ENCODE peak calls at places on chromosomes 7 and 10, in four cellular contexts. R is psoas muscle, I is RWPE1, B is trophoblast cell. L is an unnamed sample.
A peak's percentile ranks its signal among the peaks of the same experiment; 100 is the strongest.

GRCh38 chr7:112723416-112723815 is 66.8 kb downstream of the TMEM168 start:
- DNase-seq in B (no peak), R (no peak), I (no peak), L (no peak)

GRCh38 chr10:49323896-49324270 is 24.9 kb downstream of the C10orf71 start:
- DNase-seq in R (no peak), B (no peak), I (no peak), L (no peak)

GRCh38 chr7:59986-60675 is 132.2 kb upstream of the FAM20C start:
- DNase-seq in R (peak; percentile 8), I (no peak), B (no peak), L (no peak)

GRCh38 chr10:30818854-30819253 is 189.3 kb upstream of the LYZL2 start:
- DNase-seq in I (no peak), R (peak; percentile 76), B (no peak), L (no peak)

GRCh38 chr7:132100483-132100882 is 475.8 kb downstream of the PLXNA4 start:
- DNase-seq in R (no peak), B (no peak), I (no peak), L (no peak)

GRCh38 chr7:134370135-134370534 is 53.4 kb upstream of the SLC35B4 start:
- DNase-seq in R (no peak), I (no peak), B (no peak), L (no peak)

GRCh38 chr7:134293029-134293740 is 23.5 kb downstream of the SLC35B4 start:
- DNase-seq in I (no peak), B (no peak), R (no peak), L (no peak)

GRCh38 chr7:98711945-98712344 is 94.9 kb downstream of the NPTX2 start:
- DNase-seq in I (no peak), R (no peak), B (no peak), L (no peak)

GRCh38 chr10:126080303-126080825 is 184.0 kb downstream of the FANK1 start:
- DNase-seq in B (no peak), I (no peak), R (no peak), L (no peak)

GRCh38 chr10:102413053-102413705 is 5.4 kb downstream of the PSD start:
- DNase-seq in B (no peak), R (no peak), I (no peak), L (no peak)

GRCh38 chr7:116683786-116684185 is 11.8 kb downstream of the MET start:
- DNase-seq in B (no peak), R (no peak), I (no peak), L (no peak)

GRCh38 chr7:100157334-100158228 is 942 bp downstream of the TRAPPC14 start:
- DNase-seq in B (peak; percentile 94), I (peak; percentile 89), R (peak; percentile 61), L (no peak)

GRCh38 chr7:24576171-24577052 is 3.2 kb downstream of the PALS2 start:
- DNase-seq in B (no peak), I (peak; percentile 72), R (no peak), L (no peak)

GRCh38 chr10:30371954-30372353 is 22.9 kb upstream of the MTPAP start:
- DNase-seq in B (no peak), R (no peak), I (no peak), L (no peak)

GRCh38 chr7:48497521-48497920 is 326.3 kb downstream of the ABCA13 start:
- DNase-seq in R (no peak), I (no peak), B (no peak), L (no peak)

GRCh38 chr7:78499283-78499682 is 700.7 kb downstream of the PHTF2 start:
- DNase-seq in R (no peak), B (no peak), I (no peak), L (no peak)

GRCh38 chr10:133400624-133401424 is 6.9 kb downstream of the MTG1 start:
- DNase-seq in R (no peak), B (no peak), I (no peak), L (no peak)

GRCh38 chr7:117683736-117684135 is 189.5 kb downstream of the CTTNBP2 start:
- DNase-seq in I (no peak), R (no peak), B (peak; percentile 76), L (no peak)

GRCh38 chr10:46106410-46107255 is 60.6 kb upstream of the MSMB start:
- DNase-seq in B (peak; percentile 82), R (peak; percentile 77), I (peak; percentile 4), L (peak; percentile 73)

GRCh38 chr7:18698258-18698734 is 202.7 kb downstream of the HDAC9 start:
- DNase-seq in B (no peak), I (no peak), R (no peak), L (no peak)

GRCh38 chr7:35799846-35800717 is 775 bp upstream of the SEPTIN7 start:
- DNase-seq in B (peak; percentile 78), R (peak; percentile 93), I (peak; percentile 73), L (peak; percentile 92)

GRCh38 chr7:95636140-95636539 is 39.8 kb upstream of the PDK4 start:
- DNase-seq in R (no peak), I (peak; percentile 18), B (no peak), L (no peak)

GRCh38 chr10:21494221-21495001 is 31.1 kb downstream of the SKIDA1 start:
- DNase-seq in R (peak; percentile 55), I (no peak), B (no peak), L (no peak)

GRCh38 chr7:2634265-2635145 is 2.7 kb downstream of the TTYH3 start:
- DNase-seq in B (no peak), R (no peak), I (no peak), L (no peak)

GRCh38 chr10:8306685-8307364 is 252.3 kb downstream of the GATA3 start:
- DNase-seq in R (no peak), I (no peak), B (peak; percentile 70), L (no peak)

GRCh38 chr7:138739859-138740258 is 38.7 kb upstream of the SVOPL start:
- DNase-seq in R (no peak), B (no peak), I (no peak), L (no peak)

GRCh38 chr7:77866370-77866769 is 67.8 kb downstream of the PHTF2 start:
- DNase-seq in I (no peak), B (no peak), R (no peak), L (no peak)

GRCh38 chr10:86690231-86690630 is 21.9 kb downstream of the LDB3 start:
- DNase-seq in R (no peak), B (no peak), I (no peak), L (no peak)

GRCh38 chr10:77236700-77237099 is 400.9 kb downstream of the KCNMA1 start:
- DNase-seq in B (no peak), R (no peak), I (no peak), L (no peak)

GRCh38 chr7:2542011-2542923 is 13.1 kb downstream of the BRAT1 start:
- DNase-seq in B (no peak), I (no peak), R (peak; percentile 47), L (no peak)

GRCh38 chr7:138032775-138033174 is 30.9 kb upstream of the CREB3L2 start:
- DNase-seq in R (no peak), B (no peak), I (no peak), L (no peak)

GRCh38 chr7:127359011-127359410 is 33.5 kb downstream of the ZNF800 start:
- DNase-seq in R (no peak), I (no peak), B (peak; percentile 38), L (no peak)

GRCh38 chr10:116809528-116810500 is 39.5 kb upstream of the ENO4 start:
- DNase-seq in I (peak; percentile 30), B (no peak), R (no peak), L (no peak)

GRCh38 chr7:4234886-4235285 is 447.2 kb upstream of the FOXK1 start:
- DNase-seq in B (no peak), R (no peak), I (no peak), L (no peak)

GRCh38 chr10:32955299-32955772 is 2.7 kb downstream of the ITGB1 start:
- DNase-seq in R (no peak), B (no peak), I (no peak), L (no peak)
- H3K27ac ChIP-seq in R (peak overlapping the region; percentile 98), B (no peak overlapping the region), I (no peak overlapping the region), L (no peak overlapping the region)

DNA sequence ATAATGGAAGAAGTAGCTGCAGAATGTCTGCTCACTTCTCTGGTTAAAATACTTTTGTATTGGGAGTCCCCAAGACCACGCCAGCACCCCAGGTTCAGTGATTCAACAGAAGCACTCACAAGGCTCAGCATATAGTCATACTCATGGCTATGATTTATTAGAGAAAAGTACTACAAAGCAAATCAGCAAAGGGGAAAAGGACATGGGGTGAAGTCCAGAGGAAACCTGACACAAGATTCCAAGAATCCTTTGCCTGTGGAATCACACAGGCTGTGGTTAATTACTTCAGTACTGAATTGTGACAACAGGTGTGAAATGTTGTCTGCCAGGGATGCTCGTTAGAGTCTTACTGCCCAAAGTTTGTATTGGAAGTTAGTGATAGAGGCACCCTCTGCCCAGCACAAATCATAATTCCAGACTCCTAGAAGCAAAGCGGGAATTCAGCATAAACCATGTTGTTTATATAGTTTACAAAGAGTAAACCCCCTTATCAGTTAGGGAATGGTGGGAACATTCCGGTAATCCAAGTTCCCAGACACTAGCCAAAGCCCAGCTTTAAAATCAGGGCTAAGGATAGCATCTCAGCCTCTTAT is 79.4 kb downstream of the HYCC1 start:
- DNase-seq in B (peak; percentile 30), R (no peak), I (no peak), L (no peak)
- H3K27ac ChIP-seq in B (no peak overlapping the region), R (peak overlapping the region; percentile 19), I (no peak overlapping the region), L (no peak overlapping the region)

GRCh38 chr7:141076377-141076776 is 2.5 kb downstream of the TMEM178B start:
- DNase-seq in B (no peak), I (no peak), R (no peak), L (peak; percentile 7)
- H3K27ac ChIP-seq in B (no peak overlapping the region), I (no peak overlapping the region), R (no peak overlapping the region), L (no peak overlapping the region)

GRCh38 chr10:123852411-123852951 is 39.1 kb downstream of the CPXM2 start:
- DNase-seq in I (no peak), B (no peak), R (no peak), L (no peak)
- H3K27ac ChIP-seq in I (no peak overlapping the region), B (no peak overlapping the region), R (no peak overlapping the region), L (no peak overlapping the region)

DNA sequence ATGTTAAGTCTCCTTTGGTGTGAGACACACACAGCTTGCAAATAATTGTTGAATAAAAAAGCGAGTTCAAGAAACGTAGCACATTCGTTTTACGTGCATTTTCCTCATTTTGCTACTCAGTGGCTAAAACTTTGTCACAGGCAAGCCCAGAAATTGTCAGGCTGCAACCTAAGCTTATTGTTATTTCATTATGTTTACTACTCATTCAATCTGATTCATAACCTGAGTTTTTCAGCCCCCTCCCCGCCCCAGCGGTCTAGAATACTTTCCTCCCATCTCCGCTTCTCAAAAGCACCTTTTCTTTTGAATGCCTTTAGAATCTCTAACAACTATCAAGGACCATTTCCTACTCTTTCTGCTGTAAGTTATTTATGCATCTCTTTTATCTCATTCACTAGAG is 1.1 kb downstream of the FAM133B start:
- DNase-seq in B (no peak), R (no peak), I (peak; percentile 20), L (no peak)
- H3K27ac ChIP-seq in B (no peak overlapping the region), R (peak overlapping the region; percentile 92), I (no peak overlapping the region), L (peak overlapping the region; percentile 86)

GRCh38 chr7:114718861-114719260 is 203.0 kb upstream of the MDFIC start:
- DNase-seq in B (no peak), I (no peak), R (no peak), L (no peak)

GRCh38 chr7:114715907-114716306 is 206.0 kb upstream of the MDFIC start:
- DNase-seq in I (no peak), B (no peak), R (no peak), L (no peak)

GRCh38 chr7:114723308-114723707 is 198.6 kb upstream of the MDFIC start:
- DNase-seq in R (no peak), I (no peak), B (no peak), L (no peak)

GRCh38 chr7:114722562-114722961 is 199.3 kb upstream of the MDFIC start:
- DNase-seq in I (no peak), R (no peak), B (no peak), L (no peak)

GRCh38 chr7:114720725-114721124 is 201.2 kb upstream of the MDFIC start:
- DNase-seq in I (no peak), R (no peak), B (peak; percentile 26), L (no peak)
- H3K27ac ChIP-seq in I (no peak overlapping the region), R (no peak overlapping the region), B (no peak overlapping the region), L (no peak overlapping the region)